ENCODE peak calls at places on chromosomes 16 and 17, in five cellular contexts. One of them, this sample, is unnamed.

GRCh38 chr17:82050761-82051641 is 610 bp downstream of the RFNG start:
- DNase-seq in mesendoderm: no peak
- DNase-seq in stimulated activated CD8-positive, alpha-beta memory T cell treated with anti-CD3 and anti-CD28 coated beads, Interleukin-4, amount 100 ng/mL, for 1 hour: no peak
- DNase-seq in caudate nucleus: no peak
- DNase-seq in activated CD4-positive, CD25-positive, alpha-beta regulatory T cell treated with anti-CD3 and anti-CD28 coated beads, Interleukin-2, amount 50 U/mL, for 16 hours: no peak
- DNase-seq in this sample: no peak

GRCh38 chr17:57806083-57806830 is 43.6 kb downstream of the MRPS23 start:
- DNase-seq in mesendoderm: no peak
- DNase-seq in stimulated activated CD8-positive, alpha-beta memory T cell treated with anti-CD3 and anti-CD28 coated beads, Interleukin-4, amount 100 ng/mL, for 1 hour: no peak
- DNase-seq in caudate nucleus: no peak
- DNase-seq in activated CD4-positive, CD25-positive, alpha-beta regulatory T cell treated with anti-CD3 and anti-CD28 coated beads, Interleukin-2, amount 50 U/mL, for 16 hours: no peak
- DNase-seq in this sample: no peak

GRCh38 chr17:83201206-83202001 is 122.0 kb downstream of the METRNL start:
- DNase-seq in mesendoderm: no peak
- DNase-seq in stimulated activated CD8-positive, alpha-beta memory T cell treated with anti-CD3 and anti-CD28 coated beads, Interleukin-4, amount 100 ng/mL, for 1 hour: no peak
- DNase-seq in caudate nucleus: no peak
- DNase-seq in activated CD4-positive, CD25-positive, alpha-beta regulatory T cell treated with anti-CD3 and anti-CD28 coated beads, Interleukin-2, amount 50 U/mL, for 16 hours: no peak
- DNase-seq in this sample: no peak

GRCh38 chr17:82212331-82213250 is at the start of gene CCDC57:
- DNase-seq in mesendoderm: peak
- DNase-seq in stimulated activated CD8-positive, alpha-beta memory T cell treated with anti-CD3 and anti-CD28 coated beads, Interleukin-4, amount 100 ng/mL, for 1 hour: no peak
- DNase-seq in caudate nucleus: peak
- DNase-seq in activated CD4-positive, CD25-positive, alpha-beta regulatory T cell treated with anti-CD3 and anti-CD28 coated beads, Interleukin-2, amount 50 U/mL, for 16 hours: no peak
- DNase-seq in this sample: peak

GRCh38 chr17:16379654-16380053 is 1.2 kb upstream of the UBB start:
- DNase-seq in mesendoderm: peak
- DNase-seq in stimulated activated CD8-positive, alpha-beta memory T cell treated with anti-CD3 and anti-CD28 coated beads, Interleukin-4, amount 100 ng/mL, for 1 hour: no peak
- DNase-seq in caudate nucleus: no peak
- DNase-seq in activated CD4-positive, CD25-positive, alpha-beta regulatory T cell treated with anti-CD3 and anti-CD28 coated beads, Interleukin-2, amount 50 U/mL, for 16 hours: no peak
- DNase-seq in this sample: no peak

GRCh38 chr16:13936596-13937081 is 16.7 kb downstream of the ERCC4 start:
- DNase-seq in mesendoderm: no peak
- DNase-seq in stimulated activated CD8-positive, alpha-beta memory T cell treated with anti-CD3 and anti-CD28 coated beads, Interleukin-4, amount 100 ng/mL, for 1 hour: no peak
- DNase-seq in caudate nucleus: no peak
- DNase-seq in activated CD4-positive, CD25-positive, alpha-beta regulatory T cell treated with anti-CD3 and anti-CD28 coated beads, Interleukin-2, amount 50 U/mL, for 16 hours: no peak
- DNase-seq in this sample: no peak

GRCh38 chr17:56633681-56634080 is 40.2 kb downstream of the NOG start:
- DNase-seq in mesendoderm: no peak
- DNase-seq in stimulated activated CD8-positive, alpha-beta memory T cell treated with anti-CD3 and anti-CD28 coated beads, Interleukin-4, amount 100 ng/mL, for 1 hour: no peak
- DNase-seq in caudate nucleus: no peak
- DNase-seq in activated CD4-positive, CD25-positive, alpha-beta regulatory T cell treated with anti-CD3 and anti-CD28 coated beads, Interleukin-2, amount 50 U/mL, for 16 hours: no peak
- DNase-seq in this sample: no peak

GRCh38 chr16:12420661-12421209 is 383.0 kb downstream of the CPPED1 start:
- DNase-seq in mesendoderm: peak
- DNase-seq in stimulated activated CD8-positive, alpha-beta memory T cell treated with anti-CD3 and anti-CD28 coated beads, Interleukin-4, amount 100 ng/mL, for 1 hour: no peak
- DNase-seq in caudate nucleus: no peak
- DNase-seq in activated CD4-positive, CD25-positive, alpha-beta regulatory T cell treated with anti-CD3 and anti-CD28 coated beads, Interleukin-2, amount 50 U/mL, for 16 hours: no peak
- DNase-seq in this sample: no peak

GRCh38 chr17:80996422-80997305 is 5.0 kb downstream of the CHMP6 start:
- DNase-seq in mesendoderm: no peak
- DNase-seq in stimulated activated CD8-positive, alpha-beta memory T cell treated with anti-CD3 and anti-CD28 coated beads, Interleukin-4, amount 100 ng/mL, for 1 hour: no peak
- DNase-seq in caudate nucleus: no peak
- DNase-seq in activated CD4-positive, CD25-positive, alpha-beta regulatory T cell treated with anti-CD3 and anti-CD28 coated beads, Interleukin-2, amount 50 U/mL, for 16 hours: no peak
- DNase-seq in this sample: no peak

GRCh38 chr17:75830168-75831031 is 13.8 kb downstream of the UNC13D start:
- DNase-seq in mesendoderm: peak
- DNase-seq in stimulated activated CD8-positive, alpha-beta memory T cell treated with anti-CD3 and anti-CD28 coated beads, Interleukin-4, amount 100 ng/mL, for 1 hour: no peak
- DNase-seq in caudate nucleus: no peak
- DNase-seq in activated CD4-positive, CD25-positive, alpha-beta regulatory T cell treated with anti-CD3 and anti-CD28 coated beads, Interleukin-2, amount 50 U/mL, for 16 hours: no peak
- DNase-seq in this sample: peak

GRCh38 chr17:47605006-47605405 is 44.7 kb upstream of the KPNB1 start:
- DNase-seq in mesendoderm: no peak
- DNase-seq in stimulated activated CD8-positive, alpha-beta memory T cell treated with anti-CD3 and anti-CD28 coated beads, Interleukin-4, amount 100 ng/mL, for 1 hour: no peak
- DNase-seq in caudate nucleus: no peak
- DNase-seq in activated CD4-positive, CD25-positive, alpha-beta regulatory T cell treated with anti-CD3 and anti-CD28 coated beads, Interleukin-2, amount 50 U/mL, for 16 hours: no peak
- DNase-seq in this sample: no peak

GRCh38 chr17:12316021-12316420 is 295.3 kb downstream of the MAP2K4 start:
- DNase-seq in mesendoderm: no peak
- DNase-seq in stimulated activated CD8-positive, alpha-beta memory T cell treated with anti-CD3 and anti-CD28 coated beads, Interleukin-4, amount 100 ng/mL, for 1 hour: no peak
- DNase-seq in caudate nucleus: no peak
- DNase-seq in activated CD4-positive, CD25-positive, alpha-beta regulatory T cell treated with anti-CD3 and anti-CD28 coated beads, Interleukin-2, amount 50 U/mL, for 16 hours: no peak
- DNase-seq in this sample: no peak